ENCODE peak calls at places on chromosomes 2 and 18, in five cellular contexts. I is naive thymus-derived CD4-positive, alpha-beta T cell; Y is OCI-LY7; Q is AG04450; B is CD4-positive, alpha-beta memory T cell. F is an unnamed sample.

GRCh38 chr18:31244737-31245432 is 73.1 kb upstream of the DSG1 start:
- DNase-seq in B (no peak), I (no peak), Q (no peak), Y (no peak), F (no peak)

GRCh38 chr2:38485734-38486133 is 108.7 kb upstream of the ATL2 start:
- DNase-seq in Y (peak; percentile 22), I (no peak), Q (no peak), B (no peak), F (no peak)

GRCh38 chr2:164438490-164439205 is 182.6 kb downstream of the GRB14 start:
- DNase-seq in B (no peak), Y (no peak), Q (no peak), I (no peak), F (no peak)

GRCh38 chr2:25268136-25268535 is 73.6 kb downstream of the DNMT3A start:
- DNase-seq in Q (no peak), B (no peak), Y (no peak), I (no peak), F (no peak)

GRCh38 chr2:53715568-53715967 is 52.0 kb upstream of the CHAC2 start:
- DNase-seq in B (no peak), Q (no peak), I (no peak), Y (peak; percentile 10), F (no peak)

GRCh38 chr2:173984866-173985588 is 19.9 kb upstream of the SP3 start:
- DNase-seq in Y (no peak), I (no peak), B (no peak), Q (no peak), F (no peak)

GRCh38 chr2:1246239-1246638 is 167.0 kb upstream of the TPO start:
- DNase-seq in Y (no peak), I (no peak), Q (no peak), B (no peak), F (peak; percentile 15)

GRCh38 chr2:3168230-3168891 is 209.3 kb downstream of the EIPR1 start:
- DNase-seq in I (no peak), Y (no peak), Q (no peak), B (no peak), F (no peak)

GRCh38 chr2:208269091-208269490 is 3.0 kb downstream of the PIKFYVE start:
- DNase-seq in Y (peak; percentile 18), Q (no peak), I (no peak), B (peak; percentile 8), F (peak; percentile 31)

GRCh38 chr2:23249348-23249747 is 135.6 kb upstream of the KLHL29 start:
- DNase-seq in Y (no peak), B (no peak), Q (no peak), I (no peak), F (no peak)

GRCh38 chr18:44841769-44842587 is 161.3 kb downstream of the SETBP1 start:
- DNase-seq in I (no peak), Y (peak; percentile 4), B (no peak), Q (no peak), F (no peak)

GRCh38 chr18:63312731-63313408 is 6.7 kb downstream of the BCL2 start:
- DNase-seq in Y (no peak), I (no peak), Q (no peak), B (no peak), F (no peak)

GRCh38 chr2:241066893-241067341 is 35.2 kb downstream of the MTERF4 start:
- DNase-seq in Q (no peak), I (no peak), B (no peak), Y (no peak), F (no peak)

GRCh38 chr2:129805889-129806288 is 173.6 kb upstream of the RAB6C start:
- DNase-seq in Y (no peak), B (no peak), I (no peak), Q (no peak), F (no peak)

GRCh38 chr2:84741182-84741822 is 139.6 kb downstream of the TRABD2A start:
- DNase-seq in Q (no peak), Y (peak; percentile 50), B (peak; percentile 48), I (peak; percentile 27), F (peak; percentile 60)

GRCh38 chr2:38898256-38898655 is 8.6 kb downstream of the ARHGEF33 start:
- DNase-seq in I (no peak), Y (no peak), Q (no peak), B (no peak), F (no peak)

GRCh38 chr2:42234056-42234455 is 64.9 kb downstream of the EML4 start:
- DNase-seq in Y (no peak), I (no peak), B (no peak), Q (peak; percentile 73), F (no peak)

GRCh38 chr2:86333378-86333777 is 4.0 kb downstream of the REEP1 start:
- DNase-seq in Q (no peak), Y (no peak), B (no peak), I (no peak), F (no peak)

GRCh38 chr2:143965493-143966164 is 554.3 kb downstream of the ZEB2 start:
- DNase-seq in B (no peak), Y (no peak), Q (no peak), I (no peak), F (no peak)

GRCh38 chr2:134193006-134193405 is 60.9 kb upstream of the MGAT5 start:
- DNase-seq in I (no peak), Y (no peak), B (no peak), Q (no peak), F (no peak)

GRCh38 chr2:172246649-172247048 is 143.9 kb upstream of the DLX2 start:
- DNase-seq in Y (no peak), B (no peak), I (no peak), Q (no peak), F (peak; percentile 34)

DNA sequence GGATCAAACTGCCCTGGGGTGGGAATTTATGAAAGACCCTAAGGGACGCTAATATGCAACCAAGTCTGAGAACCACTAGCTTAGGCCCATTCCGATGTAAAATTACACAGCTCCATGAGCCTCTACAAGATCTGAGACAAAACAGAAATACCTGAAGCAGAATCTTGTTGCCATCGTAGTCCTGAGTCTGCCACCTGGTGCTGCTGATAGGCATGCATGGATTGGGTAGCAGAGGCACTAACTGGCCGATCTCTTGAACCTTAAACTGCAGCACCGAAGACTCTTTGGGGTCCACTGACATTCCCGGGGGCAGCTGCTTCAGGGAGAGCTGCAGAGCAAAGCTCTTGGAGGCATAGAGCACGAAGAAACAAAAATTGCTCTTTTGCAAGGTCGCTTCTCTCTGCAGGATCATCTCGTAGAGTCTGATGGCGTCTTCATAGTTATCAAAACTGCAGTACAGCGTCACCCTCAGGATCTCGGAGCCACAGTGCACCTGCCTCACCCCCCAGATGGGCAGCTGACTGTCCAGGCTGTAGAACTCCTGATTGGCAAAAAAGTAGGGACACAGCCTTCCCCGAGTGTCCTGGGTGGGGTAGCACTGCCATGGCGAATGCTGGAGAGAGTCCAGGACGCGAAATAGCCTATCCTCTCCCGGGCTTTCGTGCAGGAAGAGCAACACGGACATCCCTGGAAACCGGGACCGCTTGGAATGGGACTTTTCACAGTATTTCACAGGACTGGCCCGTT is 848 bp downstream of the FAM124B start:
- DNase-seq in I (peak; percentile 10), Y (no peak), B (no peak), Q (no peak), F (no peak)
- H3K4me3 ChIP-seq in I (peak overlapping the region; percentile 4), Y (no peak overlapping the region), B (no peak overlapping the region), Q (no peak overlapping the region), F (no peak overlapping the region)

GRCh38 chr2:71333619-71334018 is 2.0 kb downstream of the ZNF638 start:
- DNase-seq in Y (peak; percentile 5), Q (no peak), B (no peak), I (no peak), F (no peak)
- H3K4me3 ChIP-seq in Y (peak overlapping the region; percentile 91), Q (peak overlapping the region; percentile 98), B (peak overlapping the region; percentile 10), I (peak overlapping the region; percentile 79), F (peak overlapping the region; percentile 11)

DNA sequence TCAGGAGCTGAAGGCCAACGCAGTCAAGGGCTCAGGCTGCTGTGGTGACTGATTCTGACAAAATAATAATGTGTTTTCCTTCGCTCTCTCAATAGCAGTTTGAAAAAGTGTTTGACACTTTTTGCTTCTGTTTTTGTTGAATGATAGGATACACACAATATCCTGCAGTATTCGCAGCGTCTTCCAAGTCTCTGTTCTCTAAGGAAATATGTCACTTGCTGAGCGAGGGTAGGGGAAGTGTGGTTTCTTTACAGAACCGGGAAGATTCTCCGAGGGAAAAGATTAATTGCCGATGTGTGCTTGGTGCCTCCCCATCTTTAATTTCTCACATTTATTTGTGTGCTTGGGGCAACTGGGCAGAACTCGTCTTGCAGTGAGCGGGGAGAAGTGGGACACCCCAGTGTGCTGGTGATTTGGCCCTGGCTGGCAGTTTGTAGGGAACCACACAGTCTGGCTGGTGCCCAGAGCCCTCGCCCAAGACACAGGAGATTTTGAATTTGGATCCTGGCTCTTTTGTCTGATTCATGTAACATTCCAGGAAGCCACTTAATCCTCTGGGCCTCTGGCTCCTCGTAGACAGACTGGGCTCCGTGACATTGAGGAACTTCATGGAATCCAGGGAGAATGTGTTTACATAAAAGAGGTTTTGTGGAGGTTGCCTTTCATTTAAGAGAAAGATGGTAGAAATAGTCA is 169.4 kb downstream of the LDLRAD4 start:
- DNase-seq in I (no peak), B (no peak), Y (no peak), Q (no peak), F (no peak)
- H3K4me3 ChIP-seq in I (no peak overlapping the region), B (no peak overlapping the region), Y (no peak overlapping the region), Q (no peak overlapping the region), F (no peak overlapping the region)

GRCh38 chr2:30029804-30030203 is 108.4 kb upstream of the ALK start:
- DNase-seq in Q (no peak), B (no peak), Y (no peak), I (no peak), F (no peak)

GRCh38 chr2:30022444-30023071 is 101.2 kb upstream of the ALK start:
- DNase-seq in I (no peak), Y (peak; percentile 28), Q (no peak), B (no peak), F (no peak)

GRCh38 chr2:30026091-30027055 is 105.0 kb upstream of the ALK start:
- DNase-seq in Q (peak; percentile 4), B (no peak), I (no peak), Y (peak; percentile 20), F (no peak)

GRCh38 chr2:30024281-30024680 is 102.9 kb upstream of the ALK start:
- DNase-seq in Y (no peak), Q (no peak), I (no peak), B (no peak), F (no peak)
- H3K4me3 ChIP-seq in Y (no peak overlapping the region), Q (no peak overlapping the region), I (no peak overlapping the region), B (no peak overlapping the region), F (no peak overlapping the region)

DNA sequence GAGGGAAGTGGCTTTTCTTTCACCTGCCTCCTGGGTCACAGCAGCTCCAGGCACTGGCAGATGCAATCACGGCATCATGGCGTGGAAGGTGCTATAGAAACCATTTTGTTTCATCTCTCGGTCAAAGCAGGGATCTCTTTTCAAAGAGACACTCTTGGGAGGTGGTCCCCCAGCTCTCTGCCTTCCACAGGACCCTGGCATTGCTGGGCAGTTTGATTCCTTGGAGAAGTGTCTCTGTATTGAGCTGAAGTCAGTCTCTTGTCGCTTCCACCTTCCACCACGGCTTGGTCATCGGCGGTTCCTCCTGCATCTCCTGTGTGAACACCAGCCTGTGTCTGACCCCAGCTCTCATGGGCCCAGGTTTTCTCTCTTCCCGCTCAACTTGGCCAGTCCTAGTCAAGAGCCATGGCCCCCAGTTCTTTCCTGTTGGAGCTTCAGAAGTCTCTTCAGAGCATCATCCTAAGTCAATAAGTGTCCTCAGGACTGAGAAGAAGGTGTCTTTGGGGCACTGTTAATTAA is 42.3 kb upstream of the HDAC4 start:
- DNase-seq in Q (no peak), Y (no peak), B (no peak), I (no peak), F (no peak)
- H3K4me3 ChIP-seq in Q (no peak overlapping the region), Y (no peak overlapping the region), B (no peak overlapping the region), I (no peak overlapping the region), F (no peak overlapping the region)

F was measured in Jurkat, Clone E6-1.